ENCODE peak calls at places on chromosomes 6 and 20, in four cellular contexts. Y is neuronal stem cell, U is aorta, S is prostate gland. Z is an unnamed sample.
A peak's percentile ranks its signal among the peaks of the same experiment; 100 is the strongest.

GRCh38 chr6:26122402-26122792 is 35.2 kb downstream of the HFE start:
- DNase-seq in U (no peak), S (peak; percentile 38), Y (no peak), Z (no peak)

GRCh38 chr6:33599413-33599911 is 19.4 kb upstream of the BAK1 start:
- DNase-seq in S (no peak), Y (no peak), U (no peak), Z (peak; percentile 75)

GRCh38 chr20:19973920-19974620 is 43.1 kb upstream of the NAA20 start:
- DNase-seq in Y (no peak), U (peak; percentile 92), S (peak; percentile 63), Z (no peak)

GRCh38 chr6:150691463-150691862 is 91.8 kb downstream of the PLEKHG1 start:
- DNase-seq in U (no peak), Y (no peak), S (no peak), Z (no peak)

GRCh38 chr6:110877154-110877564 is 2.6 kb downstream of the AMD1 start:
- DNase-seq in U (no peak), Y (no peak), S (no peak), Z (no peak)

GRCh38 chr6:154606457-154606856 is 96.0 kb upstream of the CNKSR3 start:
- DNase-seq in U (no peak), Y (no peak), S (no peak), Z (no peak)

GRCh38 chr6:10522929-10523573 is 1.9 kb downstream of the GCNT2 start:
- DNase-seq in S (no peak), Y (no peak), U (peak; percentile 45), Z (no peak)

GRCh38 chr6:1596088-1596852 is 13.4 kb upstream of the FOXC1 start:
- DNase-seq in Y (no peak), S (peak; percentile 50), U (no peak), Z (no peak)

GRCh38 chr6:109690740-109691687 is at the start of the genes AK9 and FIG4:
- DNase-seq in U (peak; percentile 97), Y (peak; percentile 87), S (peak; percentile 91), Z (peak; percentile 94)

GRCh38 chr20:47854687-47855212 is 69.5 kb upstream of the SULF2 start:
- DNase-seq in S (no peak), Y (no peak), U (no peak), Z (peak; percentile 55)

GRCh38 chr6:129498950-129499870 is 210.8 kb downstream of the ARHGAP18 start:
- DNase-seq in U (peak; percentile 50), S (peak; percentile 36), Y (peak; percentile 62), Z (no peak)

GRCh38 chr6:107646176-107646575 is 156.3 kb downstream of the SOBP start:
- DNase-seq in U (peak; percentile 67), Y (no peak), S (no peak), Z (no peak)

GRCh38 chr6:30175765-30176164 is 12.4 kb downstream of the TRIM15 start:
- DNase-seq in Y (no peak), U (no peak), S (no peak), Z (no peak)
- H3K27me3 ChIP-seq in Y (peaks cover 17% of the 10 kb centered on the region), U (no peaks in the 10 kb centered on the region), S (no peaks in the 10 kb centered on the region), Z (peaks cover 8% of the 10 kb centered on the region)

GRCh38 chr20:63421094-63421692 is 51.3 kb downstream of the KCNQ2 start:
- DNase-seq in S (no peak), U (no peak), Y (no peak), Z (no peak)

GRCh38 chr20:63417213-63418120 is 55.0 kb downstream of the KCNQ2 start:
- DNase-seq in S (no peak), U (no peak), Y (no peak), Z (no peak)

GRCh38 chr20:63420359-63421093 is 51.9 kb downstream of the KCNQ2 start:
- DNase-seq in U (no peak), S (no peak), Y (no peak), Z (no peak)

GRCh38 chr20:63418617-63419016 is 53.8 kb downstream of the KCNQ2 start:
- DNase-seq in S (no peak), U (no peak), Y (no peak), Z (no peak)

DNA sequence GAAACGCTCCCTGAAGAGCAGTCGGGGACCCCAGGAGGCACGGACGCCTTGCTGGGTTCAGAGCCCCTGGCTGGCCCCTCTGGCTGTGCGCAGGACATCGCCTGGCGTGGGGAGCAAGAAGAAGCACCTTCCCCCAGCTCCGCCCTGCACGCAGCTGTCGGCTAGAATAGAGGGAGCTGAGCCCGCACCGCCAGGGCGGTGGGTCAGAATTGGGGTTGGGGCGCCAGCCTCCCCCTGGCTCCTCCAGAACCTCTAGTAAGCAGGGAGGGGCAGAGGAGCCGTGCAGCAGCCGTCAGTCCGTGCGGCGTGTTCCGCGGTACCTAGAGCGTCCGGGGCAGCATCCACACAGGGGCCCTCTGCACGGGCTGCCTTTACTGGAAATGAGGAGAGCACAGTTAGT is 53.2 kb downstream of the KCNQ2 start:
- DNase-seq in U (no peak), S (no peak), Y (no peak), Z (no peak)
- H3K27me3 ChIP-seq in U (no peaks in the 10 kb centered on the region), S (peaks cover 9% of the 10 kb centered on the region), Y (no peaks in the 10 kb centered on the region), Z (peaks cover 86% of the 10 kb centered on the region)

GRCh38 chr20:37643400-37643799 is 50.4 kb upstream of the CTNNBL1 start:
- DNase-seq in S (no peak), Y (no peak), U (no peak), Z (no peak)
- H3K27me3 ChIP-seq in S (peaks cover 2% of the 10 kb centered on the region), Y (no peaks in the 10 kb centered on the region), U (no peaks in the 10 kb centered on the region), Z (peaks cover 48% of the 10 kb centered on the region)

GRCh38 chr20:844473-845225 is 11.1 kb downstream of the FAM110A start:
- DNase-seq in Y (peak; percentile 88), S (peak; percentile 96), U (peak; percentile 95), Z (peak; percentile 76)
- H3K27me3 ChIP-seq in Y (peaks cover 61% of the 10 kb centered on the region), S (no peaks in the 10 kb centered on the region), U (no peaks in the 10 kb centered on the region), Z (no peaks in the 10 kb centered on the region)

Z was measured in MG63.